ENCODE peak calls at places on chromosomes 5 and 9, in nine cellular contexts. N is endothelial cell of umbilical vein, J is tibial nerve, V is stomach, P is cardiac muscle cell, U is body of pancreas, D is heart right ventricle, L is tibial artery, H is neural progenitor cell. Z is an unnamed sample.

GRCh38 chr9:1050125-1050895 is at the start of gene DMRT2:
- DNase-seq in U (peak; percentile 93), N (peak; percentile 39), P (peak; percentile 81), D (peak; percentile 84), H (no peak), L (peak; percentile 81), J (peak; percentile 89), V (peak; percentile 78), Z (peak; percentile 89)

GRCh38 chr5:164076571-164076970 is 571.2 kb downstream of the MAT2B start:
- DNase-seq in J (no peak), P (no peak), V (no peak), H (no peak), D (no peak), U (no peak), L (no peak), N (no peak), Z (no peak)

GRCh38 chr5:86878250-86878649 is 260.5 kb downstream of the COX7C start:
- DNase-seq in D (no peak), P (no peak), L (no peak), V (no peak), H (no peak), N (no peak), U (no peak), J (no peak), Z (no peak)

GRCh38 chr9:121731090-121731489 is 79.7 kb downstream of the DAB2IP start:
- DNase-seq in U (no peak), J (no peak), N (no peak), H (no peak), P (no peak), V (no peak), L (no peak), D (no peak), Z (no peak)

GRCh38 chr9:138072161-138072842 is 194.7 kb downstream of the CACNA1B start:
- DNase-seq in H (no peak), U (no peak), N (no peak), J (no peak), L (peak; percentile 37), V (peak; percentile 16), D (no peak), P (no peak), Z (no peak)

GRCh38 chr9:83630938-83631457 is 8.1 kb downstream of the IDNK start:
- DNase-seq in J (no peak), D (no peak), N (no peak), H (peak; percentile 90), L (no peak), U (no peak), P (peak; percentile 19), V (no peak), Z (no peak)

GRCh38 chr5:39599721-39600431 is 175.1 kb upstream of the DAB2 start:
- DNase-seq in J (no peak), H (peak; percentile 15), P (peak; percentile 78), L (no peak), U (peak; percentile 38), V (no peak), N (peak; percentile 43), D (no peak), Z (no peak)

GRCh38 chr5:131160134-131160533 is 4.9 kb downstream of the HINT1 start:
- DNase-seq in V (no peak), D (no peak), N (no peak), U (no peak), J (no peak), H (no peak), P (no peak), L (no peak), Z (no peak)

GRCh38 chr5:81751836-81752643 is 1.1 kb upstream of the SSBP2 start:
- DNase-seq in H (peak; percentile 75), V (peak; percentile 30), L (peak; percentile 80), U (peak; percentile 42), N (peak; percentile 15), P (peak; percentile 21), J (peak; percentile 55), D (no peak), Z (no peak)

GRCh38 chr9:20504930-20505329 is 117.4 kb downstream of the MLLT3 start:
- DNase-seq in J (no peak), D (no peak), U (no peak), V (no peak), P (no peak), L (no peak), N (no peak), H (no peak), Z (no peak)

GRCh38 chr5:145245354-145245753 is 589.8 kb downstream of the PRELID2 start:
- DNase-seq in N (peak; percentile 57), J (no peak), P (peak; percentile 61), H (peak; percentile 53), L (no peak), D (no peak), V (no peak), U (no peak), Z (no peak)

GRCh38 chr5:94932259-94932658 is 313.8 kb downstream of the SLF1 start:
- DNase-seq in V (no peak), L (no peak), D (no peak), P (no peak), H (no peak), N (no peak), U (no peak), J (no peak), Z (no peak)

GRCh38 chr9:1599961-1600360 is 415.2 kb upstream of the SMARCA2 start:
- DNase-seq in J (no peak), N (no peak), U (no peak), D (no peak), P (peak; percentile 7), V (no peak), H (no peak), L (no peak), Z (no peak)

GRCh38 chr5:136209346-136209910 is 16.5 kb upstream of the SMIM32 start:
- DNase-seq in N (no peak), L (no peak), J (no peak), P (no peak), V (no peak), D (no peak), H (no peak), U (no peak), Z (no peak)

GRCh38 chr9:92489209-92489608 is 6.9 kb upstream of the ASPN start:
- DNase-seq in U (no peak), J (no peak), H (no peak), L (no peak), P (no peak), N (no peak), D (no peak), V (no peak), Z (no peak)

GRCh38 chr5:52896524-52897237 is 92.5 kb upstream of the ITGA2 start:
- DNase-seq in U (no peak), J (no peak), L (no peak), D (no peak), N (no peak), V (no peak), H (no peak), P (peak; percentile 64), Z (no peak)

GRCh38 chr9:127555830-127556820 is 56.0 kb upstream of the STXBP1 start:
- DNase-seq in N (peak; percentile 93), P (peak; percentile 95), L (peak; percentile 90), V (peak; percentile 70), J (peak; percentile 70), U (peak; percentile 84), H (no peak), D (peak; percentile 54), Z (no peak)

GRCh38 chr9:99109522-99109921 is 4.6 kb downstream of the TGFBR1 start:
- DNase-seq in J (peak; percentile 43), N (no peak), U (peak; percentile 56), D (no peak), H (no peak), P (peak; percentile 90), V (no peak), L (no peak), Z (no peak)

GRCh38 chr5:17228833-17229291 is 11.4 kb downstream of the BASP1 start:
- DNase-seq in J (no peak), D (no peak), U (no peak), P (peak; percentile 65), L (no peak), H (no peak), V (no peak), N (peak; percentile 31), Z (no peak)

DNA sequence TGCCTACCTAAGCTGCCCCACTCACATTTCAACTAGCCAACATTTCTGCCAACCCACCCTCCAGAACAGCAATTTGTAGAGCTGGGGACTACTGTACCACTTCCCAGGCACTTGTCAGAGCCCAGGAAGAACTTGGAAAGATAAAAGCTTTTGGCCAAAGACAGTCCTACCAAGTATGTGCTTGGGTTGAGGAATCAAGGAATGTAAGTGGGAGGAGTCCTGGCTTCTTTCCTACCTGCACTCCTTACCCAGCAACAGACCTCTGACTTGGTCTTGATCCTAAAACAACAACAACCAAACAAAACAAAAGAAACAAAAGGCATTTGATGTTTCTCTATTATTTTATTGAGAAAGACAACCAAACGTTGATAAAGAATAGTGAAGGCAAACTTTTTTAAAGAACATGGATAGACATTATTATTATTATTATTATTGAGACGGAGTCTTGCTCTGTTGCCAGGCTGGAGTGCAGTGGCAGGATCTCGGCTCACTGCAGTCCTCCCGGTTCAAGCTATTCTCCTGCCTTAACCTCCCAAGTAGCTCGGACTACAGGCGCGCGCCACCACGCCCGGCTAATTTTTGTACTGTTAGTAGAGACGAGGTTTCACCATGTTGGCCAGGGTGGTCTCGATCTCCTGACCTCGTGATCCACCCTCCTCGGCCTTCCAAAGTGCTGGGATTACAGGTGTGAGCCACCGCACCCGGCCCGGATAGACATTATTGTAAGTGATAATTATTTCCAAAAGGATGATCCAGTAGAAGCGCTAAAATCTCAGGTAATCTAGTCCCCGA is 33.5 kb downstream of the ANXA2R start:
- DNase-seq in L (no peak), H (no peak), D (no peak), J (no peak), U (no peak), V (no peak), P (peak; percentile 71), N (no peak), Z (no peak)
- H3K4me3 ChIP-seq in L (peak overlapping the region; percentile 53), H (no peak overlapping the region), D (peak overlapping the region; percentile 39), J (peak overlapping the region; percentile 57), U (no peak overlapping the region), V (peak overlapping the region; percentile 38), P (no peak overlapping the region), N (peak overlapping the region; percentile 77), Z (no peak overlapping the region)

GRCh38 chr9:73114958-73115357 is 36.7 kb upstream of the ANXA1 start:
- DNase-seq in U (no peak), D (no peak), P (no peak), V (no peak), N (no peak), H (no peak), J (no peak), L (no peak), Z (no peak)
- H3K4me1 ChIP-seq in U (no peaks in the 10 kb centered on the region), D (no peaks in the 10 kb centered on the region), P (no peaks in the 10 kb centered on the region), V (no peaks in the 10 kb centered on the region), N (peaks cover 16% of the 10 kb centered on the region), H (no peaks in the 10 kb centered on the region), J (peaks cover 4% of the 10 kb centered on the region), L (no peaks in the 10 kb centered on the region), Z (no peaks in the 10 kb centered on the region)

GRCh38 chr9:101201626-101202025 is 173.1 kb downstream of the PLPPR1 start:
- DNase-seq in H (no peak), D (no peak), P (no peak), L (no peak), U (peak; percentile 13), J (no peak), N (no peak), V (no peak), Z (no peak)
- H3K27ac ChIP-seq in H (no peak overlapping the region), D (no peak overlapping the region), P (no peak overlapping the region), L (no peak overlapping the region), U (peak overlapping the region; percentile 23), J (no peak overlapping the region), N (no peak overlapping the region), V (no peak overlapping the region), Z (no peak overlapping the region)

DNA sequence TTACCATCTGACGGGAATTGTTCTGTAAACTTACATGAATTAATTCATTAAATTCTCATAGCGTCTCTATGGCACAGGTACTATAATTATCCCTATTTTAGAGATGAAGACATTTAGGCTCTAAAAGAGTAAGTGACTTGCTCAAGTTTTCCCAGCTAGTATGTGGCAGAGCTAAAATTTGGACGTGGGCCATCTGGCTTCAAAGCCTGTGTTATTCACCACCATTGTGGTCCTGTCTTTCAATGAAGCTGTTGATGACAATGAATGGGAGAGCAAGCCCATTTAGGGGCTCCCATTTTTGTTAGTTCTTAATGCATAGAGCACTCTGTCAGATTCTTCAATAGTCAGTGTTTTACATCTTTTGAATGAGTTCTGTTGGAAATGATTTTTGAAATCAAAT is 236.0 kb upstream of the CD180 start:
- DNase-seq in H (no peak), N (no peak), V (no peak), J (no peak), L (no peak), D (no peak), U (no peak), P (peak; percentile 6), Z (no peak)
- H3K4me3 ChIP-seq in H (no peak overlapping the region), N (no peak overlapping the region), V (no peak overlapping the region), J (no peak overlapping the region), L (no peak overlapping the region), D (no peak overlapping the region), U (no peak overlapping the region), P (no peak overlapping the region), Z (no peak overlapping the region)